ENCODE peak calls at places on chromosomes 12 and 14, in five cellular contexts. One of them, this sample, is unnamed.

GRCh38 chr12:7934560-7935463 is 1.2 kb downstream of the SLC2A3 start:
- DNase-seq in myocyte: no peak
- DNase-seq in RPMI8226: no peak
- DNase-seq in mucosa of gallbladder: no peak
- DNase-seq in putamen: peak; percentile 3
- DNase-seq in this sample: no peak

GRCh38 chr12:100956311-100956852 is 161.8 kb downstream of the ANO4 start:
- DNase-seq in putamen: no peak
- DNase-seq in myocyte: no peak
- DNase-seq in RPMI8226: no peak
- DNase-seq in mucosa of gallbladder: no peak
- DNase-seq in this sample: no peak

GRCh38 chr12:124588018-124588634 is 20.7 kb upstream of the NCOR2 start:
- DNase-seq in RPMI8226: no peak
- DNase-seq in putamen: no peak
- DNase-seq in myocyte: no peak
- DNase-seq in mucosa of gallbladder: no peak
- DNase-seq in this sample: no peak

GRCh38 chr14:78399316-78399889 is 229.2 kb downstream of the NRXN3 start:
- DNase-seq in putamen: no peak
- DNase-seq in myocyte: peak; percentile 13
- DNase-seq in mucosa of gallbladder: no peak
- DNase-seq in RPMI8226: peak; percentile 28
- DNase-seq in this sample: no peak

GRCh38 chr12:116879509-116880212 is 1.6 kb downstream of the HRK start:
- DNase-seq in RPMI8226: peak; percentile 56
- DNase-seq in mucosa of gallbladder: no peak
- DNase-seq in myocyte: no peak
- DNase-seq in putamen: no peak
- DNase-seq in this sample: no peak

GRCh38 chr12:47767197-47767724 is 5.8 kb upstream of the SLC48A1 start:
- DNase-seq in mucosa of gallbladder: peak; percentile 59
- DNase-seq in myocyte: peak; percentile 45
- DNase-seq in putamen: no peak
- DNase-seq in RPMI8226: peak; percentile 75
- DNase-seq in this sample: peak; percentile 77

GRCh38 chr14:32259368-32260013 is 56.4 kb upstream of the RNU6-8 start:
- DNase-seq in putamen: no peak
- DNase-seq in RPMI8226: no peak
- DNase-seq in mucosa of gallbladder: no peak
- DNase-seq in myocyte: peak; percentile 44
- DNase-seq in this sample: no peak

GRCh38 chr14:100295376-100296105 is 10.7 kb downstream of the SLC25A29 start:
- DNase-seq in RPMI8226: no peak
- DNase-seq in myocyte: no peak
- DNase-seq in putamen: no peak
- DNase-seq in mucosa of gallbladder: no peak
- DNase-seq in this sample: peak; percentile 35

GRCh38 chr12:69275471-69275891 is 36.1 kb downstream of the CPSF6 start:
- DNase-seq in mucosa of gallbladder: no peak
- DNase-seq in RPMI8226: no peak
- DNase-seq in putamen: no peak
- DNase-seq in myocyte: no peak
- DNase-seq in this sample: no peak

GRCh38 chr14:74524813-74525135 is 31.2 kb downstream of the ISCA2 start:
- DNase-seq in RPMI8226: no peak
- DNase-seq in myocyte: no peak
- DNase-seq in putamen: no peak
- DNase-seq in mucosa of gallbladder: no peak
- DNase-seq in this sample: no peak

This sample was measured in pancreas.